ENCODE peak calls at places on chromosomes 16 and 17, in nine cellular contexts. Z, M, R, T, N, X, I, S and U are unnamed samples.

GRCh38 chr16:58127033-58127556 is 2.1 kb downstream of the CFAP20 start:
- DNase-seq in Z (no peak), M (no peak), R (no peak), T (no peak), N (no peak), X (no peak), I (peak; percentile 38), S (no peak), U (no peak)

GRCh38 chr17:14755002-14755401 is 454.1 kb downstream of the HS3ST3B1 start:
- DNase-seq in Z (no peak), M (no peak), R (no peak), T (no peak), N (no peak), X (no peak), I (no peak), S (no peak), U (no peak)

GRCh38 chr16:31088459-31089183 is at the start of gene PRSS53:
- DNase-seq in Z (no peak), M (no peak), R (no peak), T (no peak), N (no peak), X (no peak), I (no peak), S (no peak), U (no peak)

GRCh38 chr16:89096768-89097527 is 3.3 kb downstream of the ACSF3 start:
- DNase-seq in Z (no peak), M (no peak), R (no peak), T (no peak), N (no peak), X (no peak), I (no peak), S (no peak), U (no peak)

GRCh38 chr16:30458561-30459394 is 13.1 kb upstream of the SEPHS2 start:
- DNase-seq in Z (peak; percentile 19), M (no peak), R (no peak), T (peak; percentile 23), N (peak; percentile 96), X (no peak), I (no peak), S (peak; percentile 39), U (no peak)

GRCh38 chr17:11369570-11369969 is 128.6 kb downstream of the SHISA6 start:
- DNase-seq in Z (no peak), M (no peak), R (no peak), T (no peak), N (no peak), X (no peak), I (no peak), S (no peak), U (no peak)

GRCh38 chr16:52004343-52004742 is 542.6 kb downstream of the TOX3 start:
- DNase-seq in Z (no peak), M (no peak), R (no peak), T (no peak), N (no peak), X (no peak), I (no peak), S (no peak), U (no peak)

GRCh38 chr16:47712276-47713224 is 251.4 kb downstream of the PHKB start:
- DNase-seq in Z (peak; percentile 9), M (no peak), R (no peak), T (no peak), N (no peak), X (no peak), I (peak; percentile 4), S (no peak), U (peak; percentile 17)

GRCh38 chr17:77942111-77942988 is 16.2 kb upstream of the TNRC6C start:
- DNase-seq in Z (no peak), M (peak; percentile 24), R (no peak), T (no peak), N (no peak), X (peak; percentile 88), I (no peak), S (no peak), U (no peak)

GRCh38 chr16:48501516-48502377 is 108.2 kb downstream of the N4BP1 start:
- DNase-seq in Z (no peak), M (no peak), R (no peak), T (no peak), N (no peak), X (no peak), I (no peak), S (no peak), U (no peak)

GRCh38 chr17:59829217-59830006 is 63.3 kb downstream of the TUBD1 start:
- DNase-seq in Z (no peak), M (peak; percentile 68), R (no peak), T (no peak), N (peak; percentile 96), X (no peak), I (peak; percentile 98), S (no peak), U (no peak)

GRCh38 chr16:57950382-57950781 is 20.5 kb downstream of the CNGB1 start:
- DNase-seq in Z (no peak), M (no peak), R (no peak), T (no peak), N (no peak), X (no peak), I (no peak), S (no peak), U (no peak)

DNA sequence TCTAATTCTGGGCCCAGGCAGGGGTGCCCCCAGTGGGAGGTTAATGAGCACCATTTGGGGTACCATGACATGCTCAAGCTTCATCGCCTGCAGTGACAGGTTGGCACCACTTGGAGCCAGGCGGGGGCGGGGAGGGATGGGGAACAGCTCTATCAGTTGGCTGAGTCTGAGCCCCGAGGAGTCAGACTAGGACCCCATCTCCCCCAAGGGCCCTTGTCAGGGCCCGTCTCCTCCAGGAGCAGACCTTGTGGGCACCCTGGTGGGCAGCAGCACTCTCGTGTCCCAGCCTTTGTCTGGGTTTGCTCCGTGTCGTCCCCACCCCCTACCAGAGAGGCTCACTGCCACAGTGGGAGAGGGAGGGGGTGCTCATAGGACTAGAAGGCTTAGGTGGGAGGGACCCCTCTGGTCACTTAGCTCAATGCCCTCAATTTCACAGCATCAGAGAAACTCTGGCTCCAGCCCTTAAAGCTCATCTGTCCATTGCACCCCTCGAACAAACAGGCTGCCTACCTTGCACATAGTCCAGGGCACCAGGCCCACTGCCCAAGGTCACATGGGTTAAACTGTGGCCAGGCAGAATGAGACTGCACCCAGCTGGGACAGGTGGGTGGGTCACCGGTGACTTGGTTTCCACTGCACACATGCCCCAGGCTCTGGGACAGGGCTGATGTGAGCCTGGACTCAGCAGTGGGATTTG is 4.1 kb downstream of the PPP1R9B start:
- DNase-seq in Z (no peak), M (no peak), R (no peak), T (no peak), N (no peak), X (no peak), I (no peak), S (peak; percentile 11), U (no peak)
- TF ChIP-seq CTCF in Z (no peak), M (no peak), R (no peak), T (no peak), N (peak; percentile 41), X (no peak), I (peak; percentile 41), S (no peak), U (peak; percentile 13)

DNA sequence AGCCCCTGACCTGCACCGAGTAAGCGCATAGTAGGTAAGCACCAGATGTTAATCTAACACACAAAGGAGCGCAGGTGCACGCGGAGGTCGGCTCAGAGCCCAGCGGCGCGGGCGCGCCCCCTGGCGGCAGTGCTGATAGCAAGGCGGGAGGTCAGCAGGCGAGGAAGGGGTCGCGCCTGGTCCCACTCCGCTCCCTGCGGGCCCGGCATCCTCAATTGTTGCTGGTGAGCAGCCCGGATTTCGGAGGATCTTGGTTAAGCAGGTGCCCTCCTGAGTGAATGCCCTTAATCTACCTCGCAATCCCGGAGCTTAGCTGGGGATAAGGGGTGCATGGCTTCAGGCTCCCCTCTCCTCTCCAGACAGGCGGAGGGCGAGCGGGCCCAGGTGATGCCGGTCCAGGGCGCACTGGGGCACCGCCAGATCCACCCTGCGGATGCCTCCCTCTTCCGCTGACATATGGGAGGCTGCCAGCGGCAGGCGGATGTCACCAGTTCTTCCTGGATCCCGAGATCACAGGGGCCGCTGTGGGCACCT is 4.0 kb upstream of the WNT3 start:
- DNase-seq in Z (no peak), M (peak; percentile 87), R (no peak), T (peak; percentile 43), N (no peak), X (no peak), I (no peak), S (no peak), U (no peak)
- TF ChIP-seq CTCF in Z (peak; percentile 70), M (peak; percentile 100), R (no peak), T (peak; percentile 81), N (peak; percentile 93), X (no peak), I (peak; percentile 65), S (peak; percentile 47), U (peak; percentile 29)

DNA sequence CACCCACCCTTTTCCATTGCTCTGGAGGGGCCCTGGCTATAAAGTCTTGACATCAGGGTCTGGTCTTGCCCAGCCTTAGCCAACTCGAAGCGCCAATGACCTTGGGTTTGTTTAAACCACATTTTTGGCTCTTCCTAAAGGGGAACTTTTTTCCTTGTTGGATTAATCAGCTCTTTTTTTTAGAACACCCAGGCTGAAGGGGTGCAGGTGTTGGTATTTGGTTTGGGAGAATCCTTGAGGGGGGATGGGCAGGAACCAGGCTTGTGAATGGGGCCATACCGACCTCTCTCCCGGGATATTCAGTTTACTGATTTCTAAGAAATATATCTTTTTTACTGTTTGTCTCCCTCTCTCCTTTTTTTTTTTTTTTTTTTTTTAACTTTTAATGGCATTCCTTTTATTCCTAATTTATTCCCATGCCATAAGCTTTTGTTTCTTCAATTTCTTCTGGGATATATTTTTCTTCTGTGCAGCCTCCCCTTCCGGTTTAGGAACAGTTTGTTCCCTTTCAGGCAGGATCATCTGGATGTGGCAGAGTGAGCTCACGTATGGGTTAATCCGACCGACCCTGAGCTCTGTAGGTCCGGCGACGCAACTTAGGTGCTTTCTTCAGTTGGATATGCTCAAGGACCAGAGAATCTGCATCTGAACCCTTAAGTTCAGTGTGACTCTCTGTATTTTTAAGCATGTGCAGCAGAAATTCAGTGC is 129.5 kb downstream of the ABCC6 start:
- DNase-seq in Z (no peak), M (no peak), R (no peak), T (no peak), N (no peak), X (no peak), I (no peak), S (no peak), U (no peak)
- TF ChIP-seq CTCF in Z (no peak), M (no peak), R (no peak), T (no peak), N (no peak), X (no peak), I (no peak), S (no peak), U (no peak)

GRCh38 chr16:2786061-2786825 is 1.1 kb downstream of the PRSS33 start:
- DNase-seq in Z (no peak), M (peak; percentile 50), R (no peak), T (no peak), N (no peak), X (no peak), I (no peak), S (no peak), U (no peak)

GRCh38 chr16:2786826-2787151 is 571 bp downstream of the PRSS33 start:
- DNase-seq in Z (no peak), M (no peak), R (no peak), T (no peak), N (no peak), X (no peak), I (no peak), S (no peak), U (no peak)

GRCh38 chr16:2784536-2785100 is 2.7 kb downstream of the PRSS33 start:
- DNase-seq in Z (no peak), M (no peak), R (no peak), T (no peak), N (no peak), X (no peak), I (no peak), S (peak; percentile 10), U (no peak)

GRCh38 chr16:2783581-2784375 is 3.6 kb downstream of the PRSS33 start:
- DNase-seq in Z (no peak), M (no peak), R (no peak), T (no peak), N (no peak), X (no peak), I (no peak), S (peak; percentile 4), U (no peak)

GRCh38 chr16:2785101-2785991 is 2.0 kb downstream of the PRSS33 start:
- DNase-seq in Z (no peak), M (peak; percentile 41), R (no peak), T (no peak), N (no peak), X (no peak), I (no peak), S (peak; percentile 19), U (no peak)
- TF ChIP-seq CTCF in Z (no peak), M (peak; percentile 81), R (no peak), T (peak; percentile 22), N (no peak), X (no peak), I (peak; percentile 24), S (no peak), U (no peak)